ENCODE peak calls at places on chromosomes 3 and 15, in seven cellular contexts. L is MM.1S, H is IMR-90, E is H9, Y is mammary epithelial cell, B is PC-3, T is K562. I is an unnamed sample. For H3K4me1, the result is how much of the 10 kb centered on the place peaks cover.

GRCh38 chr3:169945313-169945712 is 21.3 kb upstream of the SEC62 start:
- DNase-seq in H (no peak), E (no peak), Y (no peak), L (peak), B (no peak), T (peak), I (no peak)

GRCh38 chr15:52095597-52096262 is 16.8 kb downstream of the BCL2L10 start:
- DNase-seq in Y (peak), H (peak), T (no peak), L (no peak), E (no peak), B (peak), I (peak)

GRCh38 chr3:94089126-94089525 is 26.3 kb downstream of the NSUN3 start:
- DNase-seq in Y (no peak), B (no peak), E (no peak), L (no peak), H (no peak), T (no peak), I (peak)

GRCh38 chr3:15116032-15116653 is 17.2 kb upstream of the RBSN start:
- DNase-seq in T (peak), B (no peak), Y (no peak), E (no peak), L (no peak), H (no peak), I (no peak)

GRCh38 chr3:22887664-22888291 is 315.3 kb upstream of the UBE2E2 start:
- DNase-seq in B (peak), H (peak), E (no peak), Y (peak), L (peak), T (peak), I (no peak)

GRCh38 chr15:65086680-65087111 is 10.2 kb downstream of the KBTBD13 start:
- DNase-seq in E (no peak), Y (peak), H (no peak), B (no peak), T (no peak), L (no peak), I (no peak)

GRCh38 chr3:66703501-66703900 is 202.7 kb upstream of the LRIG1 start:
- DNase-seq in Y (no peak), T (no peak), B (no peak), L (no peak), H (no peak), E (no peak), I (no peak)

GRCh38 chr3:191774485-191774884 is 313.5 kb downstream of the PYDC2 start:
- DNase-seq in T (no peak), E (no peak), Y (peak), L (no peak), B (peak), H (no peak), I (peak)

GRCh38 chr3:167450195-167450594 is 23.6 kb downstream of the SERPINI2 start:
- DNase-seq in T (no peak), L (peak), Y (no peak), H (no peak), E (no peak), B (no peak), I (no peak)

GRCh38 chr3:43869491-43869890 is 178.8 kb downstream of the ABHD5 start:
- DNase-seq in Y (no peak), H (no peak), L (no peak), E (no peak), T (no peak), B (peak), I (no peak)

GRCh38 chr3:11154953-11155325 is 646 bp downstream of the HRH1 start:
- DNase-seq in H (peak), Y (peak), L (no peak), E (peak), B (no peak), T (no peak), I (no peak)

GRCh38 chr3:138329127-138329983 is at the start of gene NME9:
- DNase-seq in T (peak), E (peak), B (peak), H (peak), Y (peak), L (peak), I (peak)

GRCh38 chr3:95588473-95588872 is 1225.9 kb upstream of the EPHA6 start:
- DNase-seq in E (no peak), H (no peak), Y (no peak), B (no peak), T (no peak), L (no peak), I (no peak)

GRCh38 chr3:13597661-13598060 is 48.7 kb downstream of the FBLN2 start:
- DNase-seq in E (no peak), B (no peak), L (no peak), Y (no peak), H (no peak), T (no peak), I (no peak)

GRCh38 chr15:33098082-33099058 is 96.1 kb downstream of the FMN1 start:
- DNase-seq in Y (peak), H (peak), B (peak), T (no peak), L (no peak), E (no peak), I (peak)

GRCh38 chr15:33201376-33202189 is 7.1 kb upstream of the FMN1 start:
- DNase-seq in Y (peak), T (peak), H (peak), E (peak), B (peak), L (peak), I (peak)

GRCh38 chr3:122975163-122975923 is 52.2 kb downstream of the SEMA5B start:
- DNase-seq in Y (peak), B (peak), L (no peak), T (no peak), H (peak), E (peak), I (peak)

GRCh38 chr3:9732080-9732752 is 681 bp downstream of the BRPF1 start:
- DNase-seq in H (no peak), E (no peak), L (peak), T (peak), Y (no peak), B (no peak), I (no peak)
- H3K4me1 ChIP-seq in H (under half), E (under half), L (under half), T (under half), Y (under half), B (under half), I (under half)

GRCh38 chr3:109806929-109807328 is 469.6 kb upstream of the DPPA4 start:
- DNase-seq in Y (peak), B (peak), T (peak), L (peak), H (peak), E (no peak), I (peak)
- H2AFZ ChIP-seq in Y (peak), B (peak), T (no peak), L (peak), H (peak), E (no peak), I (no peak)

DNA sequence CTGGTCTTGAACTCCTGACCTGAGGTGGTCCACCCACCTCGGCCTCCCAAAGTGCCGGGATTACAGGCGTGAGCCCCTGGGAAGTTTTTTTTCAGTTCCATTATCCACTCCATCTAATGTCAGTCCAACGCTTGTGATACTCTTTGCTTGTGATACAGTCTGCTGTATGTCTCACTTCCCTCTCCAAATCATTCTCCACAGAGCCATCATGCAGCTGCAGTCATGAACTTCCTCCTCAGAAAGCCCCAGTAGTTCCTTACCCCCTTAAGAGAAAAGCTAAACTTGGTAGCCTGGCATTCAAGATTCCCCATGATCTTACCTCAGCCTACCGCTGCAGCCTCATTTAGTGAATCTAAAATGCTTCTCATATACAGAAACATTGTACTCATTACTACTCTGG is 2.3 kb downstream of the ARPC4 start:
- DNase-seq in B (no peak), H (no peak), E (no peak), Y (no peak), T (no peak), L (no peak), I (no peak)
- H3K4me1 ChIP-seq in B (under half), H (under half), E (under half), Y (under half), T (under half), L (under half), I (under half)

GRCh38 chr3:127546970-127547733 is 43.4 kb downstream of the TPRA1 start:
- DNase-seq in B (no peak), T (no peak), Y (no peak), L (no peak), E (no peak), H (no peak), I (no peak)
- H2AFZ ChIP-seq in B (peak), T (no peak), Y (peak), L (peak), E (peak), H (peak), I (no peak)

DNA sequence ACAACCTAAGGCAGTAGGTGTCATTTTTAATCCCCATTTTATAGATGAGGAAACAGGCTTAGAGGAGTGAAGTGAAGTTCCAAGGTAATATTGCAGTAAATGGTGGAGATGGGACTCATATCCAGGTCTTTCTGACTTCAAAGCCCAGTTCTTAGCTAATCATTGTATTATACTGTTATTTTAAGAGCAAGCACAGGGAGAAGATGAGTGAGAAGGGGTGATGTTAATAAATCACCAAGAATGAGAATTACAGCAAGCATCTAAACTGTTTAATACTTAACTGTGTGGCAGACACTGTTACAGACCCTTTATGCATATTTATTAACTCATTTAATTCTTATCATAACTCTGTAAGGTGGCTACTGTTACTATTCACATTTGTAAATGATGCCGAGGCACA is 61.2 kb downstream of the VPS8 start:
- DNase-seq in L (no peak), T (no peak), Y (no peak), H (no peak), B (no peak), E (no peak), I (no peak)
- H3K4me1 ChIP-seq in L (under half), T (under half), Y (under half), H (under half), B (under half), E (under half), I (under half)

GRCh38 chr3:36944641-36945270 is at the start of gene TRANK1:
- DNase-seq in B (no peak), E (peak), Y (no peak), T (no peak), L (no peak), H (peak), I (no peak)
- H2AFZ ChIP-seq in B (peak), E (no peak), Y (peak), T (no peak), L (peak), H (peak), I (no peak)

DNA sequence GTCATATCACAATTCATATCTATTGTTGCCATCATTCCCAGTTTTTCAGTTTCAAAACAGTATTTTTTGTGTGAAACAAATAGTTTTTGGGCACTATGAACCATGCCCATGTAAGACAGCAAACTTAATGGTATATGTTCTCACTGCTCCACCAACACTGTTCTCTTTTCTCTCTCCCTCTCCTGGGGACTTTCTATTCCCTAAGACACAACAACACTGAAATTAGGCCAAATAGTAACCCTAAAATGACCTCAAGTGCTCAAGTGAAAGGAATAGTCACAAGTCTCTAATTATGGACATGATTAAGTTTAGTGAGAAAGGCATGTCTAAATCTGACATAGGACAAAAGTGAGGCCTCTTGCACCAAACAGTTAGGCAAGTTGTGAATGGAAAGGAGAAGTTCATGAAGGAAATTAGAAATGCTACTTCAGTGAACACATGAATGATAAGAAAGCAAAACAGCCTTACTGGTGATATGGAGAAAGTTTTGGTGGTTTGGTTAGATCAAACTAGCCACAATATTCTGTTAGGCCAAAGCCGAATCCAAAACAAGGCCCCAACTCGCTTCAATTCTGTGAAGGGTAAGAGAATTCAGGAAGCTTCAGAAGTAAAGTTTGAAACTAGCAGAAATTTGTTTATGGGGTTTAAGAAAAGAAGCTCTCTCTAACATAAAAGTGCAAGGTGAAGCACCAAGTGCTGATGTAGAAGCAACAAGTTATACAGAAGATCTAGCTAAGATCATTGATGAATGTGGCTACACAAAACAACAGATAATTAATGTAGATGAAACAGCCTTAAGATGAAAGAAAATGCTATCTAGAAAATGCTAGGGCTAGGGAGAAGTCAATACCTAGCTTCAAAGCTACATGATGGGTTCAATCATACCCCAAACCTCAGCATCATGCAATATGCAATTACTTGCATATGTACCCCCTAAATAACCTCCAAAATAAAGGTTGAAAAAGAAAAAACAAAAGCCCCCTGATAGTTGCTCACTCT is 104.1 kb downstream of the CBLB start:
- DNase-seq in E (no peak), H (no peak), B (no peak), L (no peak), T (no peak), Y (no peak), I (no peak)
- H3K4me1 ChIP-seq in E (under half), H (under half), B (under half), L (under half), T (under half), Y (under half), I (under half)

DNA sequence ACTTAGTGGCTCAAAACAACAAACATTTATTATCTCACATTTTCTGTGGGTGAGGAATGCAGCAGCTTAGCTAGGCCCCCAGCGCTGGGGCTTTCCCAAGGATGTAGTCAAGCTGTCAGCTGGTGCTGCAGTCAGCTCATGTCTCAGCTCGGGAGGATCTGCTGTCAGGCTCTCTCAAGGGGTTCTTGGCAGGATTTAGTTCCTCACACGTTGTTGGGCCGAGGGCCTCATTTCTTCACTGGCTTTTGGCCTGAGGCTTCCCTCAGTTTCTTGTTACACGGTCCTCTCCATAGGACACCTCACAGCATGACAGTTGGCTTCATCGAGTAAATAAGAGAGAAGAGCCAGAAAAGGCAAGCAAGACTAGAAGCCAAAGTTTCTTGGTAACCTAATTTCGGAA is 13.7 kb upstream of the U2SURP start:
- DNase-seq in L (peak), B (no peak), Y (peak), E (no peak), T (no peak), H (peak), I (no peak)
- H2AFZ ChIP-seq in L (peak), B (peak), Y (peak), E (no peak), T (peak), H (peak), I (no peak)

I was measured in PC-9.